ENCODE peak calls at places on chromosomes 3 and 15, in eight cellular contexts. O is OCI-LY7, K is hepatocyte, Y is HCT116, V is aorta, R is heart right ventricle, E is RWPE2, L is stomach. N is an unnamed sample.

GRCh38 chr3:8488877-8489865 is 12.5 kb upstream of the LMCD1 start:
- DNase-seq in O (no peak), K (no peak), Y (no peak), V (no peak), R (no peak), E (no peak), L (no peak), N (no peak)

GRCh38 chr3:150084128-150084527 is 113.4 kb upstream of the PFN2 start:
- DNase-seq in O (no peak), K (no peak), Y (no peak), V (no peak), R (no peak), E (no peak), L (no peak), N (no peak)

GRCh38 chr15:57720861-57721260 is 14.3 kb downstream of the POLR2M start:
- DNase-seq in O (no peak), K (no peak), Y (no peak), V (no peak), R (no peak), E (no peak), L (no peak), N (no peak)

GRCh38 chr3:171239757-171240503 is 213.4 kb upstream of the SLC2A2 start:
- DNase-seq in O (no peak), K (no peak), Y (no peak), V (no peak), R (no peak), E (no peak), L (no peak), N (no peak)

GRCh38 chr15:50166216-50166615 is 15.8 kb upstream of the SLC27A2 start:
- DNase-seq in O (no peak), K (no peak), Y (no peak), V (no peak), R (no peak), E (no peak), L (no peak), N (peak; percentile 27)

GRCh38 chr15:65939901-65940617 is 70.8 kb downstream of the RAB11A start:
- DNase-seq in O (no peak), K (no peak), Y (no peak), V (no peak), R (peak; percentile 41), E (no peak), L (peak; percentile 52), N (peak; percentile 77)

GRCh38 chr3:24533557-24534193 is 39.0 kb upstream of the THRB start:
- DNase-seq in O (no peak), K (no peak), Y (no peak), V (no peak), R (no peak), E (no peak), L (no peak), N (no peak)

GRCh38 chr3:26753109-26753508 is 130.5 kb downstream of the LRRC3B start:
- DNase-seq in O (no peak), K (no peak), Y (no peak), V (no peak), R (no peak), E (no peak), L (no peak), N (no peak)

GRCh38 chr3:52205727-52206372 is 7.9 kb downstream of the ALAS1 start:
- DNase-seq in O (no peak), K (no peak), Y (no peak), V (no peak), R (no peak), E (no peak), L (no peak), N (no peak)

GRCh38 chr3:98151241-98151640 is 4.0 kb downstream of the OR5H14 start:
- DNase-seq in O (no peak), K (no peak), Y (peak; percentile 24), V (no peak), R (no peak), E (no peak), L (no peak), N (peak; percentile 2)

GRCh38 chr15:32705450-32705849 is 12.4 kb upstream of the GREM1 start:
- DNase-seq in O (no peak), K (no peak), Y (no peak), V (no peak), R (no peak), E (no peak), L (no peak), N (no peak)

GRCh38 chr15:90529369-90530249 is at the start of gene CRTC3:
- DNase-seq in O (peak; percentile 70), K (peak; percentile 80), Y (no peak), V (peak; percentile 67), R (peak; percentile 34), E (peak; percentile 68), L (peak; percentile 50), N (peak; percentile 23)

GRCh38 chr15:48721061-48721810 is 75.7 kb upstream of the FBN1 start:
- DNase-seq in O (no peak), K (no peak), Y (no peak), V (no peak), R (no peak), E (no peak), L (no peak), N (no peak)

GRCh38 chr3:119084371-119085069 is 49.9 kb upstream of the IGSF11 start:
- DNase-seq in O (no peak), K (peak; percentile 6), Y (peak; percentile 42), V (no peak), R (no peak), E (no peak), L (no peak), N (no peak)

GRCh38 chr3:52471371-52472238 is 16.2 kb downstream of the NISCH start:
- DNase-seq in O (peak; percentile 52), K (peak; percentile 69), Y (no peak), V (peak; percentile 83), R (peak; percentile 79), E (peak; percentile 51), L (peak; percentile 81), N (peak; percentile 52)

GRCh38 chr15:44713006-44713966 is 2.0 kb downstream of the B2M start:
- DNase-seq in O (peak; percentile 52), K (no peak), Y (no peak), V (no peak), R (no peak), E (no peak), L (no peak), N (no peak)

GRCh38 chr3:25397150-25397549 is 30.9 kb upstream of the RARB start:
- DNase-seq in O (no peak), K (no peak), Y (no peak), V (no peak), R (no peak), E (no peak), L (no peak), N (no peak)

GRCh38 chr3:4744405-4745239 is 234.6 kb upstream of the BHLHE40 start:
- DNase-seq in O (no peak), K (peak; percentile 48), Y (no peak), V (no peak), R (no peak), E (no peak), L (no peak), N (peak; percentile 35)

GRCh38 chr3:160637081-160637480 is 39.9 kb upstream of the ARL14 start:
- DNase-seq in O (no peak), K (no peak), Y (no peak), V (no peak), R (no peak), E (no peak), L (no peak), N (no peak)

GRCh38 chr15:84633311-84634227 is 20.5 kb downstream of the WDR73 start:
- DNase-seq in O (peak; percentile 79), K (peak; percentile 81), Y (no peak), V (peak; percentile 84), R (peak; percentile 62), E (peak; percentile 88), L (peak; percentile 77), N (peak; percentile 59)
- H3K27ac ChIP-seq in O (peak overlapping the region; percentile 18), K (peak overlapping the region; percentile 88), Y (peak overlapping the region; percentile 69), V (peak overlapping the region; percentile 33), R (peak overlapping the region; percentile 99), E (peak overlapping the region; percentile 55), L (peak overlapping the region; percentile 88), N (peak overlapping the region; percentile 21)

GRCh38 chr15:38538328-38539007 is 26.1 kb downstream of the RASGRP1 start:
- DNase-seq in O (no peak), K (no peak), Y (no peak), V (no peak), R (no peak), E (no peak), L (no peak), N (no peak)

GRCh38 chr15:38533926-38534325 is 30.7 kb downstream of the RASGRP1 start:
- DNase-seq in O (no peak), K (no peak), Y (no peak), V (no peak), R (no peak), E (no peak), L (no peak), N (no peak)

GRCh38 chr15:38534691-38535090 is 29.9 kb downstream of the RASGRP1 start:
- DNase-seq in O (no peak), K (no peak), Y (no peak), V (no peak), R (no peak), E (no peak), L (no peak), N (no peak)

GRCh38 chr15:38535451-38536200 is 29.0 kb downstream of the RASGRP1 start:
- DNase-seq in O (no peak), K (no peak), Y (no peak), V (no peak), R (no peak), E (no peak), L (no peak), N (peak; percentile 62)

DNA sequence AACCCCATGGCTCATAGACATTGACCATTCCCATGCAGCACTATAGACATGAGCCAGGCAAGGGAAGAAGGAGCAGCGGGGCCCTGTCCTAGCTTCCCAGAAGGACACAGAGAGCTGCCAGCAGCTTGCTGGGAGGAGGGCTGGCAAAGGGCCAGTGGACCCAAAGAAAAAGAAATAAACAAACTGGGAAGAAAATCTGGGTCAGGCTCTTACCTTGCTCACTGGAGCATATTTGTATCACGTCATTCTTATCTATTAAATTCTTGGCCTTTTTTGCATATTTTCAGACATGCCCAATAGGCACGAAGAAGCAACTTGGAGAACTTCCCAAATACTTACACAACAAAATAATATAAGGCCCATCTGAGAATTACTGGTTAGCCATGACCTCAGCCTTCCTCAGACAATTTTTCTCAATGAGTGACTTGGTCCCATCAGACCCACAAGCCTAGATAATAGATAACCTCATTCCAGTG is 28.4 kb downstream of the RASGRP1 start:
- DNase-seq in O (no peak), K (no peak), Y (no peak), V (peak; percentile 54), R (no peak), E (no peak), L (peak; percentile 31), N (peak; percentile 96)
- H3K27ac ChIP-seq in O (no peak overlapping the region), K (no peak overlapping the region), Y (no peak overlapping the region), V (no peak overlapping the region), R (peak overlapping the region; percentile 2), E (no peak overlapping the region), L (no peak overlapping the region), N (peak overlapping the region; percentile 43)

GRCh38 chr3:141442421-141442820 is 44.4 kb upstream of the RASA2 start:
- DNase-seq in O (no peak), K (no peak), Y (no peak), V (no peak), R (no peak), E (no peak), L (no peak), N (no peak)
- H3K27ac ChIP-seq in O (no peak overlapping the region), K (peak overlapping the region; percentile 48), Y (no peak overlapping the region), V (peak overlapping the region; percentile 91), R (peak overlapping the region; percentile 79), E (no peak overlapping the region), L (peak overlapping the region; percentile 68), N (peak overlapping the region; percentile 85)

DNA sequence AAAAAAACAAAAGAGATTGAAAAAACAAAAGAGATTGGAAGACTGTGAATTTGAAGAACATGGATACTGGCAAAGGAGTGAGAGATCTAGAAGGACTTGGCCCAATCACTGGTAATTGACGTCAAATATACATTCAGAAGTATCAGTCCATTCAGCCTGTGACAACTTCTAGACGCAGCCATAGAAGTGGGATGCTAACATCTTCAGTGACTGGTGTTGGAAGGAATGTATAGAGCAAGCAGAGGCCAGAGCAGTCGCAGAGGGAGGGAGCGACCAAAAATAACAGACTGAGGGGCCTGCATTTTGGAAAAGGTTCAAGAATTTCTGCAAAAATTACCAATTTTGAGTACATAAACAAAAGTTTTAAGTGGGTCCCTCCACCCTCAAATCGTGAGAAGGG is 473.3 kb downstream of the CADM2 start:
- DNase-seq in O (no peak), K (no peak), Y (no peak), V (no peak), R (no peak), E (no peak), L (no peak), N (peak; percentile 85)
- H3K27ac ChIP-seq in O (no peak overlapping the region), K (no peak overlapping the region), Y (no peak overlapping the region), V (no peak overlapping the region), R (no peak overlapping the region), E (no peak overlapping the region), L (no peak overlapping the region), N (peak overlapping the region; percentile 55)